ENCODE peak calls at places on chromosomes 5 and 9, in seven cellular contexts. K, W, Z, L, U, F and R are unnamed samples.

GRCh38 chr9:97853056-97853843 is at the start of gene FOXE1:
- DNase-seq in Z (no peak), W (no peak), L (no peak), U (no peak), K (no peak), F (no peak), R (no peak)

GRCh38 chr9:109164040-109164439 is 3.0 kb downstream of the FRRS1L start:
- DNase-seq in Z (no peak), L (no peak), K (no peak), W (no peak), F (no peak), U (no peak), R (no peak)

GRCh38 chr5:173574983-173575382 is 41.5 kb downstream of the BOD1 start:
- DNase-seq in W (no peak), K (no peak), L (no peak), F (no peak), U (no peak), Z (no peak), R (no peak)

GRCh38 chr9:129888809-129889460 is 53.7 kb downstream of the USP20 start:
- DNase-seq in W (no peak), Z (no peak), U (no peak), K (no peak), F (no peak), L (no peak), R (no peak)

GRCh38 chr5:34834794-34835089 is 4.2 kb upstream of the TTC23L start:
- DNase-seq in Z (no peak), K (no peak), W (no peak), L (no peak), U (no peak), F (no peak), R (no peak)

GRCh38 chr5:9927521-9927997 is 297.4 kb upstream of the TAS2R1 start:
- DNase-seq in L (no peak), Z (no peak), W (no peak), F (peak; percentile 39), U (no peak), K (no peak), R (peak; percentile 54)

GRCh38 chr9:100700689-100701318 is 122.9 kb downstream of the CAVIN4 start:
- DNase-seq in K (peak; percentile 39), L (no peak), F (peak; percentile 42), U (no peak), Z (no peak), W (no peak), R (peak; percentile 4)

GRCh38 chr5:126857472-126858410 is 80.8 kb downstream of the LMNB1 start:
- DNase-seq in Z (no peak), K (no peak), L (no peak), U (no peak), F (peak; percentile 59), W (no peak), R (peak; percentile 89)

GRCh38 chr5:103117471-103117991 is 2.4 kb downstream of the GIN1 start:
- DNase-seq in K (no peak), Z (no peak), L (no peak), W (no peak), U (no peak), F (peak; percentile 51), R (no peak)

GRCh38 chr5:111734013-111734412 is 23.0 kb downstream of the NREP start:
- DNase-seq in W (no peak), F (peak; percentile 76), L (no peak), Z (no peak), U (no peak), K (no peak), R (peak; percentile 65)

GRCh38 chr5:150022163-150022540 is 21.6 kb downstream of the HMGXB3 start:
- DNase-seq in L (no peak), K (no peak), U (no peak), Z (no peak), F (peak; percentile 95), W (no peak), R (peak; percentile 53)

GRCh38 chr5:174090147-174090546 is 44.6 kb downstream of the NSG2 start:
- DNase-seq in L (no peak), U (no peak), W (no peak), Z (no peak), F (no peak), K (no peak), R (no peak)

GRCh38 chr5:37837101-37838032 is 2.5 kb downstream of the GDNF start:
- DNase-seq in F (peak; percentile 95), K (peak; percentile 73), Z (peak; percentile 37), W (peak; percentile 81), L (peak; percentile 37), U (no peak), R (peak; percentile 83)

GRCh38 chr5:79301046-79301712 is 65.2 kb downstream of the JMY start:
- DNase-seq in U (no peak), Z (no peak), F (peak; percentile 26), W (no peak), L (no peak), K (no peak), R (peak; percentile 52)

GRCh38 chr9:15512204-15512603 is 1.4 kb upstream of the PSIP1 start:
- DNase-seq in K (no peak), Z (no peak), U (no peak), F (no peak), L (no peak), W (no peak), R (no peak)

GRCh38 chr9:87685431-87685830 is 40.5 kb upstream of the CTSL start:
- DNase-seq in L (no peak), F (no peak), U (no peak), W (peak; percentile 19), K (no peak), Z (no peak), R (peak; percentile 39)

GRCh38 chr9:5357431-5358105 is 17.9 kb upstream of the RLN1 start:
- DNase-seq in L (no peak), U (no peak), W (no peak), Z (no peak), K (no peak), F (no peak), R (no peak)

GRCh38 chr9:5511476-5511875 is 1.1 kb downstream of the PDCD1LG2 start:
- DNase-seq in L (no peak), W (no peak), K (no peak), U (no peak), Z (no peak), F (peak; percentile 40), R (no peak)

GRCh38 chr9:4762889-4763521 is 22.0 kb upstream of the AK3 start:
- DNase-seq in Z (no peak), K (peak; percentile 67), U (no peak), F (peak; percentile 62), L (no peak), W (no peak), R (peak; percentile 43)

GRCh38 chr9:17906841-17907779 is 328.2 kb downstream of the SH3GL2 start:
- DNase-seq in W (no peak), U (no peak), F (no peak), L (no peak), K (no peak), Z (no peak), R (no peak)

GRCh38 chr5:91928751-91929521 is 545.8 kb upstream of the ARRDC3 start:
- DNase-seq in W (no peak), Z (no peak), U (no peak), F (peak; percentile 58), K (no peak), L (no peak), R (peak; percentile 27)

GRCh38 chr9:108271646-108272349 is 584.0 kb downstream of the ACTL7B start:
- DNase-seq in U (no peak), Z (no peak), K (no peak), W (no peak), F (peak; percentile 81), L (peak; percentile 97), R (peak; percentile 94)

GRCh38 chr9:94867281-94867841 is 140.9 kb downstream of the AOPEP start:
- DNase-seq in U (no peak), K (no peak), F (peak; percentile 94), L (no peak), W (peak; percentile 84), Z (peak; percentile 46), R (peak; percentile 96)

GRCh38 chr9:120187758-120188157 is 392.2 kb downstream of the CDK5RAP2 start:
- DNase-seq in L (no peak), Z (no peak), F (no peak), K (no peak), U (no peak), W (no peak), R (no peak)

GRCh38 chr5:113807384-113808053 is 294.0 kb downstream of the YTHDC2 start:
- DNase-seq in K (no peak), Z (no peak), W (no peak), U (no peak), L (no peak), F (peak; percentile 56), R (peak; percentile 2)

GRCh38 chr5:171484460-171484899 is 65.0 kb downstream of the FGF18 start:
- DNase-seq in W (no peak), F (peak; percentile 44), Z (no peak), K (peak; percentile 40), L (no peak), U (peak; percentile 16), R (peak; percentile 26)

GRCh38 chr9:98222885-98223640 is 30.6 kb upstream of the CORO2A start:
- DNase-seq in U (no peak), L (no peak), Z (no peak), K (no peak), F (peak; percentile 98), W (no peak), R (peak; percentile 98)